ENCODE peak calls at places on chromosomes 6 and 20, in five cellular contexts. V, R, O, F and X are unnamed samples. For H3K4me1, the result is how much of the 10 kb centered on the place peaks cover.

GRCh38 chr6:34914358-34914757 is 25.3 kb downstream of the ANKS1A start:
- DNase-seq in R (no peak), F (peak), O (no peak), V (no peak), X (no peak)

GRCh38 chr20:31494131-31494530 is 19.0 kb downstream of the REM1 start:
- DNase-seq in R (peak), F (no peak), V (peak), O (no peak), X (peak)

GRCh38 chr6:122647765-122648164 is 37.6 kb downstream of the PKIB start:
- DNase-seq in F (no peak), V (peak), R (no peak), O (no peak), X (no peak)

GRCh38 chr6:43823879-43824740 is 54.1 kb downstream of the VEGFA start:
- DNase-seq in V (no peak), F (no peak), O (no peak), R (no peak), X (no peak)

GRCh38 chr6:167113935-167114910 is 8.7 kb upstream of the CCR6 start:
- DNase-seq in R (no peak), V (no peak), F (no peak), O (no peak), X (no peak)

GRCh38 chr6:40848038-40848437 is 191.0 kb downstream of the UNC5CL start:
- DNase-seq in F (no peak), V (peak), R (no peak), O (no peak), X (no peak)

GRCh38 chr6:24323632-24324337 is 34.1 kb downstream of the DCDC2 start:
- DNase-seq in R (no peak), F (no peak), V (no peak), O (no peak), X (peak)

GRCh38 chr6:17999430-17999829 is 12.0 kb upstream of the KIF13A start:
- DNase-seq in R (no peak), F (no peak), O (no peak), V (no peak), X (no peak)

GRCh38 chr6:63440594-63440993 is 120.8 kb upstream of the LGSN start:
- DNase-seq in O (no peak), F (no peak), V (no peak), R (no peak), X (no peak)

GRCh38 chr6:136612666-136613389 is 62.6 kb upstream of the MAP7 start:
- DNase-seq in F (no peak), O (no peak), V (no peak), R (no peak), X (no peak)

GRCh38 chr6:37983720-37984501 is 164.4 kb downstream of the ZFAND3 start:
- DNase-seq in V (no peak), O (no peak), F (no peak), R (no peak), X (no peak)

GRCh38 chr20:47795214-47795667 is 10.0 kb upstream of the SULF2 start:
- DNase-seq in F (no peak), O (no peak), R (no peak), V (peak), X (peak)

GRCh38 chr20:21396045-21396893 is 1.1 kb downstream of the NKX2-4 start:
- DNase-seq in R (no peak), V (peak), O (no peak), F (peak), X (no peak)

GRCh38 chr20:49584418-49585382 is 16.8 kb upstream of the PTGIS start:
- DNase-seq in O (no peak), V (no peak), F (no peak), R (no peak), X (peak)

GRCh38 chr20:50193851-50194830 is 3.5 kb downstream of the CEBPB start:
- DNase-seq in V (peak), R (no peak), F (no peak), O (no peak), X (peak)

GRCh38 chr6:33927551-33927950 is 123.7 kb upstream of the MLN start:
- DNase-seq in O (no peak), F (no peak), R (no peak), V (peak), X (no peak)

GRCh38 chr6:51049288-51049982 is 230.8 kb downstream of the TFAP2B start:
- DNase-seq in F (no peak), V (no peak), O (no peak), R (no peak), X (no peak)

GRCh38 chr6:44386364-44386928 is 1.1 kb upstream of the CDC5L start:
- DNase-seq in F (no peak), O (no peak), R (no peak), V (no peak), X (no peak)

GRCh38 chr20:38125157-38126056 is 39.7 kb downstream of the TGM2 start:
- DNase-seq in O (no peak), F (peak), R (no peak), V (no peak), X (peak)

GRCh38 chr20:40339661-40340449 is 349.2 kb downstream of the MAFB start:
- DNase-seq in F (no peak), V (no peak), O (no peak), R (no peak), X (no peak)

GRCh38 chr6:103797738-103798137 is 1062.0 kb downstream of the HACE1 start:
- DNase-seq in F (peak), R (no peak), V (no peak), O (no peak), X (no peak)

GRCh38 chr6:167791036-167791779 is 35.5 kb upstream of the AFDN start:
- DNase-seq in R (no peak), F (no peak), V (peak), O (no peak), X (peak)

GRCh38 chr6:134422426-134423231 is 104.7 kb upstream of the SGK1 start:
- DNase-seq in F (peak), V (peak), R (peak), O (no peak), X (peak)

GRCh38 chr20:13825465-13825864 is 40.6 kb downstream of the NDUFAF5 start:
- DNase-seq in V (no peak), F (no peak), O (no peak), R (no peak), X (no peak)

GRCh38 chr6:140475086-140475485 is 1100.6 kb upstream of the CITED2 start:
- DNase-seq in R (no peak), O (no peak), F (no peak), V (peak), X (no peak)

GRCh38 chr6:35089935-35090505 is 51.1 kb downstream of the TCP11 start:
- DNase-seq in F (no peak), V (peak), R (no peak), O (peak), X (no peak)

GRCh38 chr6:18302561-18303439 is 38.5 kb upstream of the DEK start:
- DNase-seq in R (no peak), V (no peak), F (peak), O (no peak), X (no peak)

GRCh38 chr6:98039443-98039842 is 756.4 kb upstream of the MMS22L start:
- DNase-seq in R (no peak), O (no peak), F (no peak), V (no peak), X (no peak)

DNA sequence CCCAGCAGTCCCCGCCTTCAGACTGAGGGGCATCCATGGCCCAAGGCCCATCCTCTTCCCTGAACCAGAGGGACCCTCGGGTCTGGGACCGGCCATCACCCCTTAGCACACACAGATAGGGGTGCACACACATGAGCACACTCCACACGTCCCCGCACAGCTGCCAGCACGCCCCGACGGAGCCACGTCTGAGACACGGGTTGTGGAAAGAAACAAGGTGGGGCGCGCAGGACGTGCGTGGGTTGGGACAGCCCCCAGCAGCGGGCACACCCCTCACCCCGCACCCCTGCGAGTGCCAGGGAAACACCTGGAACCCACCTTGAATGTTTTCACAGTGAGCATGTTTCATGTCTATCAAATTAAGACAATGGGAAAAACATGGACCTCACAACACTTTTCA is 6.4 kb downstream of the GATA5 start:
- DNase-seq in R (no peak), V (no peak), F (no peak), O (no peak), X (no peak)
- TF ChIP-seq EZH2 in R (no peak), V (no peak), F (no peak), O (no peak), X (no peak)

DNA sequence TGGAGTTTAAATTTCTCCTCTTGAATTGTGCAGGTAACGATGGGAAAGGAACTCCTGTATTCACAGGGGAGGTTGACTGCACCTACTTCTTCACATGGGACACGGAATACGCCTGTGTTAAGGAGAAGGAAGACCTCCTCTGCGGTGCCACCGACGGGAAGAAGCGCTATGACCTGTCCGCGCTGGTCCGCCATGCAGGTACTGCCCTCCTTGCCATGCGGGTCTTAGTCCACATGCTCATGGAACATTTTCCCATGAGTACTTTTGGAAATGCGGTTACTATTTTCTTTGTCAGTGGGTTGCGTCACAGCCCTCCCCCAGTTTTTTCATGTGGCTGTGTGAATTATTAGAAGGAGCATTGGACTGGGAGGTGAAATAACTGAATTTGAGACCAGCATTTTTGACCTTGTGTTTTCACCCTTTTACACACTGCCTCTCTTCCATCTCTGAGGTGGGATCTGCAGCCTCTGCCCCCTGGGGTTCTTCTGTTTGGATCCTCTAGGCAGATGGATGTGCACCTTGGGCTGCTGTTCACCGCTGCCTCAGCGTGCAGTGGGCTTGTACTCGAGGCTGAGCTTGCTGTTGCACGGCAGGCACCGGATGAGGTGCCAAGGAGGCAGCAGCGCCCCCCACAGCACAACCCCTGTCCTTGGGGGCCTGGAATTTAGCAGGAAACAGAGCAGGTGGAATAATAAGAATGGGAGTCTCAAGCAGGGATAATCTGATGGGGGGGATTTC is 71.8 kb downstream of the IGF2R start:
- DNase-seq in O (no peak), R (no peak), V (no peak), F (no peak), X (no peak)
- H3K4me1 ChIP-seq in O (under half), R (under half), V (half or more), F (under half), X (under half)

DNA sequence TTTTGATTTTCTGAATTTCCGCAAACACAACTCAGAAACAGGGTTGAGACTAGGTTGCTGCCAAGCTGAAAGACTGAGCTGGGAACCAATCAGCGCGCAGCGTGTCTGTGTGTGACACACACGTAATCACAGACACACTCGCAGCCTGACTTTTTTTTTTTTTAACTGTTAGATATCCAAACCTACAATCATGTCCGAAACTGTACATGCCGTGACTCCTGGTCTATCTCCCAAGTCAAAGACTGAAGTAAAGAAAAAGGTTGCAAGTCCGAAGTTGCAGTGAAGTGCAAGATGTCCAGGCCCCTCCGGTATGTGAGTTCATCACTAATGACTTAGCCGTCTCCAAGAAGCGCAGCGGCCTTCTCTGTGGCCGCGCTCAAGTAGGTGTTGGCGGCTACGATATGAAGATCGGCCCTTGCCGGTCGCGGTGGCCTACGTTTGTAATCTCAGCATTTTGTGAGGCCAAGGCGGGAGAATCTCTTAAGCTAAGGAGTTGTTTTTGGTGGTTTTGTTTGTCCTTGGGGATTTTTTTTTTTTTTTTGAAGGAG is 108.2 kb downstream of the HFE start:
- DNase-seq in V (peak), F (peak), O (peak), R (peak), X (peak)
- TF ChIP-seq EZH2 in V (no peak), F (no peak), O (no peak), R (no peak), X (no peak)

GRCh38 chr20:35771367-35771688 is 487 bp upstream of the PHF20 start:
- DNase-seq in F (no peak), V (no peak), O (no peak), R (no peak), X (no peak)

GRCh38 chr20:35772563-35773058 is 796 bp downstream of the PHF20 start:
- DNase-seq in F (no peak), O (no peak), V (no peak), R (no peak), X (no peak)

GRCh38 chr20:35771689-35772562 is at the start of gene PHF20:
- DNase-seq in F (peak), O (peak), R (peak), V (peak), X (peak)

GRCh38 chr20:35776513-35777101 is 4.8 kb downstream of the PHF20 start:
- DNase-seq in V (peak), O (no peak), R (no peak), F (peak), X (peak)

GRCh38 chr20:35773154-35773751 is 1.4 kb downstream of the PHF20 start:
- DNase-seq in O (peak), F (peak), R (no peak), V (no peak), X (peak)
- H3K4me1 ChIP-seq in O (half or more), F (under half), R (under half), V (under half), X (under half)

GRCh38 chr20:3239026-3239866 is at the start of gene SLC4A11:
- DNase-seq in R (peak), V (peak), F (peak), O (no peak), X (peak)

GRCh38 chr20:3239867-3240775 is 1.1 kb upstream of the SLC4A11 start:
- DNase-seq in V (peak), O (no peak), R (no peak), F (peak), X (no peak)

GRCh38 chr20:3237011-3237957 is 1.7 kb downstream of the SLC4A11 start:
- DNase-seq in V (no peak), R (no peak), F (no peak), O (no peak), X (peak)

GRCh38 chr20:3238616-3239025 is 369 bp downstream of the SLC4A11 start:
- DNase-seq in V (peak), R (no peak), F (no peak), O (no peak), X (peak)

DNA sequence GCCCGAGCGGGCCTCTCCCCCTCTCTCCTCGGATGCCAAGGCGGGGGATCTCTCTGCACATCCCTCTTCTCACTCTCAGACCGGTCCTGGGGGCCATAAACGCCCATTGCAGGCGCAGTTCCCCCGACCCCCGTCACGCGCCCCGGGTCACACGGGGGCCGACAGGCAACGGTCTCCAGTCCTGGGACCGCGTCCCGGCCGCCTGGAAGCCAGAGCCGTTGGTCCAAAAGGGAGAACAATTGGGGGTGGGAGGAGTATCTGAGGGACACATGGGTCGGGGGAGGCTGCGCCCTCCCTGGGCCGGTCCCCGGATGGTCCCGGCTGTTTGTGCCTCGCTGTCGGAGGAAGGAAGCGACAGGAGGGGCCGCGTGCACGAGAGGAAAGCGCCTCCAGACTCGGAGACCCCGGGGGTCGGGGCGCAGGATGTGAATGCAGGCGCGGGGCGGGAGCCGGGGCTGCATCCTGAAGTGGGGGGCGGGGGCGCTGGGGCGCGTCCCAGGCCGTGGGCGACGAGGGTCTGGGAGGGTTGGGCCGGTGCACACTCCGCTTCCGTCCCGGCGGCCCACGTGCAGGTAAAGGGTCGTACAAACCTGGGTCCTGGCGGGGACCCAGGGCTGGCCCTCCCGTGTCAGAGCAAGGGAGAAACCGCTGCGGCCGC is 903 bp downstream of the SLC4A11 start:
- DNase-seq in V (no peak), O (no peak), F (no peak), R (no peak), X (no peak)
- TF ChIP-seq EZH2 in V (no peak), O (no peak), F (peak), R (no peak), X (no peak)

GRCh38 chr6:74632196-74632595 is 573.7 kb downstream of the COL12A1 start:
- DNase-seq in O (no peak), V (no peak), F (no peak), R (no peak), X (no peak)
- H3K4me1 ChIP-seq in O (under half), V (under half), F (under half), R (under half), X (under half)